ENCODE peak calls at places on chromosomes 2 and 18, in six cellular contexts. One of them, this sample, is unnamed.

GRCh38 chr18:39599251-39599650 is 2033.7 kb upstream of the CELF4 start:
- DNase-seq in suprapubic skin: no peak
- DNase-seq in upper lobe of right lung: no peak
- DNase-seq in adrenal gland: no peak
- DNase-seq in dorsolateral prefrontal cortex: no peak
- DNase-seq in fibroblast of lung: no peak
- DNase-seq in this sample: no peak

GRCh38 chr2:147273106-147273505 is 571.7 kb upstream of the ACVR2A start:
- DNase-seq in suprapubic skin: no peak
- DNase-seq in upper lobe of right lung: no peak
- DNase-seq in adrenal gland: no peak
- DNase-seq in dorsolateral prefrontal cortex: no peak
- DNase-seq in fibroblast of lung: no peak
- DNase-seq in this sample: no peak

GRCh38 chr2:102619414-102620319 is at the start of gene SLC9A2:
- DNase-seq in suprapubic skin: no peak
- DNase-seq in upper lobe of right lung: peak
- DNase-seq in adrenal gland: no peak
- DNase-seq in dorsolateral prefrontal cortex: no peak
- DNase-seq in fibroblast of lung: no peak
- DNase-seq in this sample: peak

GRCh38 chr2:61763605-61764034 is 90.2 kb downstream of the FAM161A start:
- DNase-seq in suprapubic skin: peak
- DNase-seq in upper lobe of right lung: peak
- DNase-seq in adrenal gland: peak
- DNase-seq in dorsolateral prefrontal cortex: peak
- DNase-seq in fibroblast of lung: peak
- DNase-seq in this sample: peak

GRCh38 chr18:59733411-59733810 is 36.2 kb upstream of the CCBE1 start:
- DNase-seq in suprapubic skin: no peak
- DNase-seq in upper lobe of right lung: no peak
- DNase-seq in adrenal gland: no peak
- DNase-seq in dorsolateral prefrontal cortex: no peak
- DNase-seq in fibroblast of lung: no peak
- DNase-seq in this sample: no peak

GRCh38 chr2:211174631-211175030 is 618.2 kb downstream of the CPS1 start:
- DNase-seq in suprapubic skin: no peak
- DNase-seq in upper lobe of right lung: no peak
- DNase-seq in adrenal gland: no peak
- DNase-seq in dorsolateral prefrontal cortex: no peak
- DNase-seq in fibroblast of lung: no peak
- DNase-seq in this sample: no peak

GRCh38 chr18:3626927-3627240 is 176.9 kb downstream of the TGIF1 start:
- DNase-seq in suprapubic skin: no peak
- DNase-seq in upper lobe of right lung: no peak
- DNase-seq in adrenal gland: no peak
- DNase-seq in dorsolateral prefrontal cortex: no peak
- DNase-seq in fibroblast of lung: no peak
- DNase-seq in this sample: no peak

GRCh38 chr2:15163316-15163715 is 397.8 kb downstream of the NBAS start:
- DNase-seq in suprapubic skin: no peak
- DNase-seq in upper lobe of right lung: no peak
- DNase-seq in adrenal gland: no peak
- DNase-seq in dorsolateral prefrontal cortex: no peak
- DNase-seq in fibroblast of lung: no peak
- DNase-seq in this sample: no peak

GRCh38 chr2:196337618-196337953 is 166.2 kb upstream of the STK17B start:
- DNase-seq in suprapubic skin: no peak
- DNase-seq in upper lobe of right lung: no peak
- DNase-seq in adrenal gland: no peak
- DNase-seq in dorsolateral prefrontal cortex: no peak
- DNase-seq in fibroblast of lung: no peak
- DNase-seq in this sample: no peak

GRCh38 chr2:102660574-102660973 is 41.2 kb downstream of the SLC9A2 start:
- DNase-seq in suprapubic skin: no peak
- DNase-seq in upper lobe of right lung: no peak
- DNase-seq in adrenal gland: no peak
- DNase-seq in dorsolateral prefrontal cortex: no peak
- DNase-seq in fibroblast of lung: no peak
- DNase-seq in this sample: no peak

GRCh38 chr2:230798769-230799399 is 65.9 kb upstream of the ITM2C start:
- DNase-seq in suprapubic skin: no peak
- DNase-seq in upper lobe of right lung: no peak
- DNase-seq in adrenal gland: no peak
- DNase-seq in dorsolateral prefrontal cortex: no peak
- DNase-seq in fibroblast of lung: peak
- DNase-seq in this sample: no peak

GRCh38 chr2:231714639-231715498 is 6.5 kb downstream of the PTMA start:
- DNase-seq in suprapubic skin: no peak
- DNase-seq in upper lobe of right lung: peak
- DNase-seq in adrenal gland: peak
- DNase-seq in dorsolateral prefrontal cortex: peak
- DNase-seq in fibroblast of lung: peak
- DNase-seq in this sample: peak

GRCh38 chr2:104406273-104406726 is 447.6 kb upstream of the POU3F3 start:
- DNase-seq in suprapubic skin: no peak
- DNase-seq in upper lobe of right lung: no peak
- DNase-seq in adrenal gland: peak
- DNase-seq in dorsolateral prefrontal cortex: peak
- DNase-seq in fibroblast of lung: no peak
- DNase-seq in this sample: no peak

GRCh38 chr18:49608366-49608747 is 46.5 kb downstream of the LIPG start:
- DNase-seq in suprapubic skin: no peak
- DNase-seq in upper lobe of right lung: no peak
- DNase-seq in adrenal gland: no peak
- DNase-seq in dorsolateral prefrontal cortex: no peak
- DNase-seq in fibroblast of lung: no peak
- DNase-seq in this sample: no peak

GRCh38 chr2:12199661-12200258 is 453.3 kb downstream of the LPIN1 start:
- DNase-seq in suprapubic skin: no peak
- DNase-seq in upper lobe of right lung: no peak
- DNase-seq in adrenal gland: peak
- DNase-seq in dorsolateral prefrontal cortex: no peak
- DNase-seq in fibroblast of lung: peak
- DNase-seq in this sample: no peak

GRCh38 chr2:25249785-25250184 is 81.4 kb upstream of the POMC start:
- DNase-seq in suprapubic skin: no peak
- DNase-seq in upper lobe of right lung: no peak
- DNase-seq in adrenal gland: no peak
- DNase-seq in dorsolateral prefrontal cortex: no peak
- DNase-seq in fibroblast of lung: no peak
- DNase-seq in this sample: no peak

GRCh38 chr2:144514731-144515424 is 5.0 kb downstream of the ZEB2 start:
- DNase-seq in suprapubic skin: no peak
- DNase-seq in upper lobe of right lung: no peak
- DNase-seq in adrenal gland: no peak
- DNase-seq in dorsolateral prefrontal cortex: no peak
- DNase-seq in fibroblast of lung: peak
- DNase-seq in this sample: no peak

GRCh38 chr2:205695460-205695979 is 13.2 kb downstream of the NRP2 start:
- DNase-seq in suprapubic skin: no peak
- DNase-seq in upper lobe of right lung: no peak
- DNase-seq in adrenal gland: no peak
- DNase-seq in dorsolateral prefrontal cortex: no peak
- DNase-seq in fibroblast of lung: peak
- DNase-seq in this sample: no peak

GRCh38 chr2:113974727-113975126 is 84.8 kb downstream of the ACTR3 start:
- DNase-seq in suprapubic skin: no peak
- DNase-seq in upper lobe of right lung: no peak
- DNase-seq in adrenal gland: no peak
- DNase-seq in dorsolateral prefrontal cortex: no peak
- DNase-seq in fibroblast of lung: no peak
- DNase-seq in this sample: peak

GRCh38 chr2:8984855-8985254 is 18.6 kb downstream of the MBOAT2 start:
- DNase-seq in suprapubic skin: no peak
- DNase-seq in upper lobe of right lung: no peak
- DNase-seq in adrenal gland: no peak
- DNase-seq in dorsolateral prefrontal cortex: no peak
- DNase-seq in fibroblast of lung: no peak
- DNase-seq in this sample: no peak

GRCh38 chr2:106089611-106090010 is 104.5 kb downstream of the UXS1 start:
- DNase-seq in suprapubic skin: no peak
- DNase-seq in upper lobe of right lung: no peak
- DNase-seq in adrenal gland: no peak
- DNase-seq in dorsolateral prefrontal cortex: no peak
- DNase-seq in fibroblast of lung: no peak
- DNase-seq in this sample: no peak

DNA sequence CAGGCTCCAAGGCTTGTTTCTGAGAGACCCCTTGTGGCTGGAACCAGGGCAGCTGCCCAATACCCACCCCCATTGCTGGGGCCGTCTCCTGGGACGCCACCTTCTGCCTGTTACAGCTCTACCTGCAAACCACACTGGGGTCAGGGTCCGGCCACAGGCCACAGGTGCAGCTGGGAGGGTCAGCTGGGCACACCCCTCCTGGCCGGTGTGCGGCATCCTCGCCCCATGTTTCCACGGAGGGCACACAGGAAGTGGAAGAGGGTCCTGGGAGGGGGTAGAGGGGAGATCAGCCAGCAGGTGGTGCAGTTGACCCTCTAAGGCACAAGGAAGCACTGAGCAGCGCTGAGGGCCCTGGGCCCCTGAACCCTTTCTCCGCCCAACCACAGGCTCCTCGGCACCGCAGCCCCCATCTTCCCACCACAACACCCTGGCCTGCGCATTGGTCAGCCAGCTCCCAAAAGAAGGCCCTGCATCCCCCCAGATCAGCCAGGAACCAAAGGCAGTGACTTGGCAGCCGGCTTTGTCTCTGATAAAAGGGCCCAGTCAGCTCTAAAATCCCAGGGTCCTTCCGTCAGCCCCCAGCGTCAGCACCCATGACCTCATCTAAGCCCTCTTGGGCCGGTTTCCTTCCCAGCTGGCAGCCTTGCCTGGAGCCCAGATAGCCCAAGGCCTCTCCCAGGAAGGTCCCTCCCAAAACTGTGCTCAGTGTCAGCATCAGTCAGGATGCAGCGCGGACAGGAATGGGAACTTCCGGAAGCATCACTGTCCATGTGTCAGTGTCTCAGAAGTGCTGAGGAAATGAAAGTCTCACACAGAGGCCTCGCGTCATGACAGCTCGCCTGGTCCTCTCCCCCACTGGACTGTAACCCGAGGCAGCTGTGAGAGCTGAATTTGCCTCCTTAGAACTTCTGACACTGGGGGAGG is 1.7 kb downstream of the ERFE start:
- DNase-seq in suprapubic skin: no peak
- DNase-seq in upper lobe of right lung: peak
- DNase-seq in adrenal gland: no peak
- DNase-seq in dorsolateral prefrontal cortex: no peak
- DNase-seq in fibroblast of lung: peak
- DNase-seq in this sample: no peak
- TF ChIP-seq CTCF in suprapubic skin: no peak
- TF ChIP-seq CTCF in upper lobe of right lung: no peak
- TF ChIP-seq CTCF in adrenal gland: no peak
- TF ChIP-seq CTCF in dorsolateral prefrontal cortex: no peak
- TF ChIP-seq CTCF in fibroblast of lung: peak
- TF ChIP-seq CTCF in this sample: no peak

GRCh38 chr18:42576141-42576540 is 539.3 kb downstream of the RIT2 start:
- DNase-seq in suprapubic skin: no peak
- DNase-seq in upper lobe of right lung: no peak
- DNase-seq in adrenal gland: no peak
- DNase-seq in dorsolateral prefrontal cortex: no peak
- DNase-seq in fibroblast of lung: no peak
- DNase-seq in this sample: no peak
- TF ChIP-seq CTCF in suprapubic skin: no peak
- TF ChIP-seq CTCF in upper lobe of right lung: no peak
- TF ChIP-seq CTCF in adrenal gland: no peak
- TF ChIP-seq CTCF in dorsolateral prefrontal cortex: no peak
- TF ChIP-seq CTCF in fibroblast of lung: no peak
- TF ChIP-seq CTCF in this sample: no peak

GRCh38 chr2:44628297-44628696 is 266.6 kb downstream of the CAMKMT start:
- DNase-seq in suprapubic skin: no peak
- DNase-seq in upper lobe of right lung: no peak
- DNase-seq in adrenal gland: no peak
- DNase-seq in dorsolateral prefrontal cortex: no peak
- DNase-seq in fibroblast of lung: no peak
- DNase-seq in this sample: no peak

GRCh38 chr2:44620189-44620990 is 258.6 kb downstream of the CAMKMT start:
- DNase-seq in suprapubic skin: no peak
- DNase-seq in upper lobe of right lung: no peak
- DNase-seq in adrenal gland: no peak
- DNase-seq in dorsolateral prefrontal cortex: no peak
- DNase-seq in fibroblast of lung: no peak
- DNase-seq in this sample: no peak

GRCh38 chr2:44618378-44619023 is 256.8 kb downstream of the CAMKMT start:
- DNase-seq in suprapubic skin: no peak
- DNase-seq in upper lobe of right lung: no peak
- DNase-seq in adrenal gland: no peak
- DNase-seq in dorsolateral prefrontal cortex: no peak
- DNase-seq in fibroblast of lung: no peak
- DNase-seq in this sample: no peak

GRCh38 chr2:44623622-44624351 is 262.0 kb downstream of the CAMKMT start:
- DNase-seq in suprapubic skin: no peak
- DNase-seq in upper lobe of right lung: no peak
- DNase-seq in adrenal gland: no peak
- DNase-seq in dorsolateral prefrontal cortex: no peak
- DNase-seq in fibroblast of lung: no peak
- DNase-seq in this sample: no peak
- TF ChIP-seq CTCF in suprapubic skin: no peak
- TF ChIP-seq CTCF in upper lobe of right lung: no peak
- TF ChIP-seq CTCF in adrenal gland: no peak
- TF ChIP-seq CTCF in dorsolateral prefrontal cortex: no peak
- TF ChIP-seq CTCF in fibroblast of lung: peak
- TF ChIP-seq CTCF in this sample: no peak

DNA sequence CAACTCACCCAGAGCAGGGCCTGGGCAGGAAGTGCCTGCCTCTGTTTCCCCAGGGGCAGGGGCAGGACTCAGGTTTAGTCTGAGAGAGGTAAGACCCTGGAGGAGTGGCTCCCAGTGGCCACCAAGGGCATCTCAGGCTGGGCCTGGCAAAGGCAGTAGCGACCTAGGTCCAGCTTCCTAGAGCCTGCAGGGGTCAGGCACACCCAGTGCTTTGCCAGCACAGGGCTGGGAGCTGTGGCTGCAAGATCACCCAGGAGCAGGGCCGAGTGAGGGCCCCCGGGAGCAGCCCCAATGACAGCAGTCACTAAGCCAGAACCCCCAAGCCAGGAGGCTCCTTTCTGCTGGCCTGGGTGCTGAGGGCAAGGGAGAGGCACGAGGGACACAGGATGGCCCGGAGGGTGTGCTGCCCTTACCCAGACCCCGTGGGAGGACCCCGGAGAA is 8.8 kb upstream of the DUSP2 start:
- DNase-seq in suprapubic skin: no peak
- DNase-seq in upper lobe of right lung: peak
- DNase-seq in adrenal gland: no peak
- DNase-seq in dorsolateral prefrontal cortex: no peak
- DNase-seq in fibroblast of lung: no peak
- DNase-seq in this sample: no peak
- TF ChIP-seq CTCF in suprapubic skin: no peak
- TF ChIP-seq CTCF in upper lobe of right lung: no peak
- TF ChIP-seq CTCF in adrenal gland: no peak
- TF ChIP-seq CTCF in dorsolateral prefrontal cortex: no peak
- TF ChIP-seq CTCF in fibroblast of lung: no peak
- TF ChIP-seq CTCF in this sample: no peak